ENCODE peak calls at places on chromosomes 5 and 9, in six cellular contexts. One of them, this sample, is unnamed.

GRCh38 chr5:168047669-168048111 is 243.8 kb upstream of the WWC1 start:
- DNase-seq in cardiac muscle cell: peak; percentile 57
- DNase-seq in activated effector memory CD4-positive, alpha-beta T cell treated with anti-CD3 and anti-CD28 coated beads, Interleukin-2, amount 50 U/mL, for 16 hours: no peak
- DNase-seq in right cardiac atrium: peak; percentile 76
- DNase-seq in GM06990: no peak
- DNase-seq in memory B cell: no peak
- DNase-seq in this sample: peak; percentile 80

GRCh38 chr5:71986101-71986500 is 121.2 kb upstream of the MAP1B start:
- DNase-seq in activated effector memory CD4-positive, alpha-beta T cell treated with anti-CD3 and anti-CD28 coated beads, Interleukin-2, amount 50 U/mL, for 16 hours: no peak
- DNase-seq in memory B cell: no peak
- DNase-seq in right cardiac atrium: no peak
- DNase-seq in GM06990: no peak
- DNase-seq in cardiac muscle cell: no peak
- DNase-seq in this sample: no peak

GRCh38 chr5:80072103-80073073 is 37.2 kb downstream of the THBS4 start:
- DNase-seq in memory B cell: no peak
- DNase-seq in right cardiac atrium: no peak
- DNase-seq in GM06990: no peak
- DNase-seq in cardiac muscle cell: no peak
- DNase-seq in activated effector memory CD4-positive, alpha-beta T cell treated with anti-CD3 and anti-CD28 coated beads, Interleukin-2, amount 50 U/mL, for 16 hours: no peak
- DNase-seq in this sample: peak; percentile 27

GRCh38 chr9:71709384-71709783 is 58.9 kb downstream of the CEMIP2 start:
- DNase-seq in activated effector memory CD4-positive, alpha-beta T cell treated with anti-CD3 and anti-CD28 coated beads, Interleukin-2, amount 50 U/mL, for 16 hours: no peak
- DNase-seq in memory B cell: no peak
- DNase-seq in right cardiac atrium: no peak
- DNase-seq in cardiac muscle cell: no peak
- DNase-seq in GM06990: no peak
- DNase-seq in this sample: no peak

GRCh38 chr5:52837591-52838001 is 49.9 kb downstream of the ITGA1 start:
- DNase-seq in memory B cell: no peak
- DNase-seq in cardiac muscle cell: no peak
- DNase-seq in right cardiac atrium: no peak
- DNase-seq in GM06990: no peak
- DNase-seq in activated effector memory CD4-positive, alpha-beta T cell treated with anti-CD3 and anti-CD28 coated beads, Interleukin-2, amount 50 U/mL, for 16 hours: no peak
- DNase-seq in this sample: no peak

GRCh38 chr9:16710888-16711287 is 159.6 kb downstream of the BNC2 start:
- DNase-seq in activated effector memory CD4-positive, alpha-beta T cell treated with anti-CD3 and anti-CD28 coated beads, Interleukin-2, amount 50 U/mL, for 16 hours: no peak
- DNase-seq in right cardiac atrium: no peak
- DNase-seq in cardiac muscle cell: no peak
- DNase-seq in memory B cell: no peak
- DNase-seq in GM06990: no peak
- DNase-seq in this sample: no peak

GRCh38 chr5:122576266-122577016 is 198.4 kb upstream of the SNX2 start:
- DNase-seq in memory B cell: no peak
- DNase-seq in GM06990: no peak
- DNase-seq in activated effector memory CD4-positive, alpha-beta T cell treated with anti-CD3 and anti-CD28 coated beads, Interleukin-2, amount 50 U/mL, for 16 hours: no peak
- DNase-seq in right cardiac atrium: no peak
- DNase-seq in cardiac muscle cell: no peak
- DNase-seq in this sample: no peak

GRCh38 chr9:99055384-99055783 is 49.5 kb upstream of the TGFBR1 start:
- DNase-seq in right cardiac atrium: no peak
- DNase-seq in GM06990: no peak
- DNase-seq in cardiac muscle cell: no peak
- DNase-seq in memory B cell: no peak
- DNase-seq in activated effector memory CD4-positive, alpha-beta T cell treated with anti-CD3 and anti-CD28 coated beads, Interleukin-2, amount 50 U/mL, for 16 hours: no peak
- DNase-seq in this sample: no peak

GRCh38 chr5:16842916-16843315 is 93.2 kb downstream of the MYO10 start:
- DNase-seq in activated effector memory CD4-positive, alpha-beta T cell treated with anti-CD3 and anti-CD28 coated beads, Interleukin-2, amount 50 U/mL, for 16 hours: no peak
- DNase-seq in GM06990: no peak
- DNase-seq in memory B cell: no peak
- DNase-seq in right cardiac atrium: no peak
- DNase-seq in cardiac muscle cell: no peak
- DNase-seq in this sample: no peak

GRCh38 chr5:133582971-133583370 is 29.4 kb downstream of the FSTL4 start:
- DNase-seq in GM06990: no peak
- DNase-seq in cardiac muscle cell: no peak
- DNase-seq in memory B cell: no peak
- DNase-seq in right cardiac atrium: no peak
- DNase-seq in activated effector memory CD4-positive, alpha-beta T cell treated with anti-CD3 and anti-CD28 coated beads, Interleukin-2, amount 50 U/mL, for 16 hours: no peak
- DNase-seq in this sample: no peak

GRCh38 chr5:66324357-66324756 is 180.3 kb downstream of the SREK1 start:
- DNase-seq in cardiac muscle cell: no peak
- DNase-seq in activated effector memory CD4-positive, alpha-beta T cell treated with anti-CD3 and anti-CD28 coated beads, Interleukin-2, amount 50 U/mL, for 16 hours: no peak
- DNase-seq in GM06990: no peak
- DNase-seq in right cardiac atrium: peak; percentile 77
- DNase-seq in memory B cell: no peak
- DNase-seq in this sample: peak; percentile 79

GRCh38 chr5:143138839-143139238 is 264.6 kb downstream of the NR3C1 start:
- DNase-seq in GM06990: no peak
- DNase-seq in activated effector memory CD4-positive, alpha-beta T cell treated with anti-CD3 and anti-CD28 coated beads, Interleukin-2, amount 50 U/mL, for 16 hours: no peak
- DNase-seq in right cardiac atrium: no peak
- DNase-seq in cardiac muscle cell: no peak
- DNase-seq in memory B cell: no peak
- DNase-seq in this sample: no peak

GRCh38 chr5:5066276-5067186 is 73.6 kb upstream of the ADAMTS16 start:
- DNase-seq in GM06990: no peak
- DNase-seq in memory B cell: no peak
- DNase-seq in cardiac muscle cell: no peak
- DNase-seq in activated effector memory CD4-positive, alpha-beta T cell treated with anti-CD3 and anti-CD28 coated beads, Interleukin-2, amount 50 U/mL, for 16 hours: no peak
- DNase-seq in right cardiac atrium: no peak
- DNase-seq in this sample: no peak

GRCh38 chr9:123217148-123217585 is 51.2 kb downstream of the STRBP start:
- DNase-seq in activated effector memory CD4-positive, alpha-beta T cell treated with anti-CD3 and anti-CD28 coated beads, Interleukin-2, amount 50 U/mL, for 16 hours: no peak
- DNase-seq in memory B cell: no peak
- DNase-seq in GM06990: no peak
- DNase-seq in right cardiac atrium: no peak
- DNase-seq in cardiac muscle cell: no peak
- DNase-seq in this sample: no peak

GRCh38 chr9:13778486-13779110 is 499.1 kb upstream of the MPDZ start:
- DNase-seq in memory B cell: no peak
- DNase-seq in GM06990: no peak
- DNase-seq in activated effector memory CD4-positive, alpha-beta T cell treated with anti-CD3 and anti-CD28 coated beads, Interleukin-2, amount 50 U/mL, for 16 hours: no peak
- DNase-seq in right cardiac atrium: no peak
- DNase-seq in cardiac muscle cell: no peak
- DNase-seq in this sample: no peak

GRCh38 chr5:1673042-1673674 is 126.5 kb downstream of the MRPL36 start:
- DNase-seq in activated effector memory CD4-positive, alpha-beta T cell treated with anti-CD3 and anti-CD28 coated beads, Interleukin-2, amount 50 U/mL, for 16 hours: no peak
- DNase-seq in right cardiac atrium: no peak
- DNase-seq in GM06990: no peak
- DNase-seq in memory B cell: no peak
- DNase-seq in cardiac muscle cell: no peak
- DNase-seq in this sample: peak; percentile 50

GRCh38 chr5:76953551-76954382 is 922 bp downstream of the CRHBP start:
- DNase-seq in memory B cell: no peak
- DNase-seq in activated effector memory CD4-positive, alpha-beta T cell treated with anti-CD3 and anti-CD28 coated beads, Interleukin-2, amount 50 U/mL, for 16 hours: no peak
- DNase-seq in right cardiac atrium: peak; percentile 46
- DNase-seq in cardiac muscle cell: peak; percentile 53
- DNase-seq in GM06990: no peak
- DNase-seq in this sample: no peak

GRCh38 chr5:172833691-172834569 is at the start of gene ERGIC1:
- DNase-seq in memory B cell: peak; percentile 73
- DNase-seq in activated effector memory CD4-positive, alpha-beta T cell treated with anti-CD3 and anti-CD28 coated beads, Interleukin-2, amount 50 U/mL, for 16 hours: peak; percentile 91
- DNase-seq in GM06990: peak; percentile 89
- DNase-seq in cardiac muscle cell: peak; percentile 73
- DNase-seq in right cardiac atrium: peak; percentile 96
- DNase-seq in this sample: peak; percentile 95

GRCh38 chr9:38087934-38088925 is 19.2 kb upstream of the SHB start:
- DNase-seq in right cardiac atrium: peak; percentile 92
- DNase-seq in activated effector memory CD4-positive, alpha-beta T cell treated with anti-CD3 and anti-CD28 coated beads, Interleukin-2, amount 50 U/mL, for 16 hours: peak; percentile 91
- DNase-seq in memory B cell: peak; percentile 84
- DNase-seq in GM06990: peak; percentile 66
- DNase-seq in cardiac muscle cell: peak; percentile 77
- DNase-seq in this sample: peak; percentile 89

GRCh38 chr9:114274217-114274616 is 48.7 kb upstream of the ORM1 start:
- DNase-seq in cardiac muscle cell: no peak
- DNase-seq in memory B cell: no peak
- DNase-seq in activated effector memory CD4-positive, alpha-beta T cell treated with anti-CD3 and anti-CD28 coated beads, Interleukin-2, amount 50 U/mL, for 16 hours: peak; percentile 25
- DNase-seq in right cardiac atrium: peak; percentile 31
- DNase-seq in GM06990: no peak
- DNase-seq in this sample: peak; percentile 44

GRCh38 chr5:33257807-33258491 is 182.8 kb upstream of the TARS1 start:
- DNase-seq in cardiac muscle cell: no peak
- DNase-seq in activated effector memory CD4-positive, alpha-beta T cell treated with anti-CD3 and anti-CD28 coated beads, Interleukin-2, amount 50 U/mL, for 16 hours: no peak
- DNase-seq in right cardiac atrium: no peak
- DNase-seq in GM06990: no peak
- DNase-seq in memory B cell: no peak
- DNase-seq in this sample: no peak

GRCh38 chr9:132809677-132810076 is 68.4 kb downstream of the AK8 start:
- DNase-seq in memory B cell: no peak
- DNase-seq in GM06990: no peak
- DNase-seq in right cardiac atrium: no peak
- DNase-seq in cardiac muscle cell: no peak
- DNase-seq in activated effector memory CD4-positive, alpha-beta T cell treated with anti-CD3 and anti-CD28 coated beads, Interleukin-2, amount 50 U/mL, for 16 hours: no peak
- DNase-seq in this sample: no peak

GRCh38 chr5:79030663-79031480 is 38.6 kb downstream of the DMGDH start:
- DNase-seq in memory B cell: no peak
- DNase-seq in activated effector memory CD4-positive, alpha-beta T cell treated with anti-CD3 and anti-CD28 coated beads, Interleukin-2, amount 50 U/mL, for 16 hours: no peak
- DNase-seq in right cardiac atrium: no peak
- DNase-seq in cardiac muscle cell: no peak
- DNase-seq in GM06990: no peak
- DNase-seq in this sample: no peak